ENCODE peak calls at places on chromosome 20, in four cellular contexts. T is SJSA1, E is astrocyte of the spinal cord, R is midbrain. Y is an unnamed sample.

GRCh38 chr20:1417273-1417672 is 24.4 kb upstream of the FKBP1A start:
- DNase-seq in T (peak), E (peak), R (no peak), Y (peak)

GRCh38 chr20:62103508-62104233 is 18.6 kb upstream of the LSM14B start:
- DNase-seq in T (no peak), E (no peak), R (no peak), Y (no peak)

GRCh38 chr20:24334830-24335229 is 134.6 kb upstream of the SYNDIG1 start:
- DNase-seq in T (no peak), E (no peak), R (no peak), Y (no peak)

GRCh38 chr20:36541227-36542018 is at the start of gene MYL9:
- DNase-seq in T (peak), E (peak), R (no peak), Y (peak)

GRCh38 chr20:51750037-51750769 is 18.0 kb downstream of the ATP9A start:
- DNase-seq in T (peak), E (peak), R (peak), Y (peak)

GRCh38 chr20:48523191-48523757 is 304.5 kb downstream of the PREX1 start:
- DNase-seq in T (peak), E (peak), R (no peak), Y (peak)

GRCh38 chr20:54140927-54141566 is 32.7 kb downstream of the CYP24A1 start:
- DNase-seq in T (peak), E (peak), R (no peak), Y (peak)

GRCh38 chr20:692044-692443 is 16.4 kb upstream of the SCRT2 start:
- DNase-seq in T (no peak), E (no peak), R (no peak), Y (no peak)

GRCh38 chr20:33653900-33654596 is 8.1 kb upstream of the C20orf144 start:
- DNase-seq in T (no peak), E (no peak), R (no peak), Y (no peak)

GRCh38 chr20:36575066-36575743 is 1.8 kb downstream of the TGIF2 start:
- DNase-seq in T (peak), E (peak), R (no peak), Y (peak)

GRCh38 chr20:46955601-46956556 is 61.2 kb downstream of the EYA2 start:
- DNase-seq in T (no peak), E (no peak), R (no peak), Y (peak)

GRCh38 chr20:24160563-24161355 is 172.2 kb upstream of the GGTLC1 start:
- DNase-seq in T (peak), E (peak), R (peak), Y (peak)

GRCh38 chr20:64083380-64084208 is 604 bp downstream of the LKAAEAR1 start:
- DNase-seq in T (peak), E (peak), R (peak), Y (peak)

GRCh38 chr20:51002633-51003032 is 20.3 kb downstream of the KCNG1 start:
- DNase-seq in T (no peak), E (no peak), R (no peak), Y (no peak)

GRCh38 chr20:4136078-4136966 is 121.0 kb upstream of the RNF24 start:
- DNase-seq in T (no peak), E (no peak), R (no peak), Y (peak)

GRCh38 chr20:57434390-57434700 is 43.1 kb downstream of the RBM38 start:
- DNase-seq in T (no peak), E (no peak), R (peak), Y (no peak)

GRCh38 chr20:44392088-44392775 is 36.7 kb downstream of the HNF4A start:
- DNase-seq in T (no peak), E (no peak), R (no peak), Y (no peak)

GRCh38 chr20:58978351-58979190 is 2.5 kb upstream of the NELFCD start:
- DNase-seq in T (no peak), E (no peak), R (no peak), Y (no peak)

GRCh38 chr20:62952373-62953166 is at the start of gene SLC17A9:
- DNase-seq in T (no peak), E (no peak), R (no peak), Y (peak)

GRCh38 chr20:50285376-50286173 is 94.9 kb downstream of the CEBPB start:
- DNase-seq in T (peak), E (peak), R (no peak), Y (peak)

GRCh38 chr20:44650777-44651493 is 564 bp downstream of the ADA start:
- DNase-seq in T (no peak), E (no peak), R (no peak), Y (peak)

GRCh38 chr20:33232486-33233072 is 3.2 kb upstream of the BPIFA1 start:
- DNase-seq in T (no peak), E (no peak), R (no peak), Y (no peak)

GRCh38 chr20:63254536-63255384 is 497 bp upstream of the NKAIN4 start:
- DNase-seq in T (no peak), E (no peak), R (no peak), Y (no peak)

GRCh38 chr20:4987130-4987529 is 14.2 kb downstream of the SLC23A2 start:
- DNase-seq in T (no peak), E (no peak), R (no peak), Y (no peak)

GRCh38 chr20:34983995-34984735 is 28.5 kb downstream of the MYH7B start:
- DNase-seq in T (no peak), E (no peak), R (no peak), Y (no peak)

GRCh38 chr20:48626938-48627736 is 200.7 kb downstream of the PREX1 start:
- DNase-seq in T (no peak), E (no peak), R (no peak), Y (no peak)

GRCh38 chr20:49672109-49672681 is 41.5 kb downstream of the B4GALT5 start:
- DNase-seq in T (no peak), E (no peak), R (no peak), Y (no peak)

GRCh38 chr20:40511478-40511877 is 177.6 kb downstream of the MAFB start:
- DNase-seq in T (no peak), E (peak), R (no peak), Y (peak)

GRCh38 chr20:37911838-37912273 is 8.9 kb downstream of the VSTM2L start:
- DNase-seq in T (no peak), E (no peak), R (no peak), Y (peak)

GRCh38 chr20:47502801-47503239 is 1.1 kb downstream of the NCOA3 start:
- DNase-seq in T (no peak), E (peak), R (peak), Y (peak)